ENCODE peak calls at places on chromosomes 6 and 20, in four cellular contexts. L is IMR-90, V is GM12878, A is K562. S is an unnamed sample.
A peak's percentile ranks its signal among the peaks of the same experiment; 100 is the strongest.

GRCh38 chr6:87789198-87789899 is 87.3 kb upstream of the AKIRIN2 start:
- DNase-seq in A (no peak), V (no peak), L (peak; percentile 46), S (peak; percentile 79)

GRCh38 chr6:98203170-98203806 is 631.1 kb upstream of the POU3F2 start:
- DNase-seq in V (no peak), A (no peak), L (peak; percentile 0), S (no peak)

GRCh38 chr6:14270925-14271791 is 153.6 kb downstream of the CD83 start:
- DNase-seq in A (peak; percentile 53), L (peak; percentile 74), V (no peak), S (peak; percentile 92)

GRCh38 chr6:5078121-5078695 is 6.9 kb upstream of the PPP1R3G start:
- DNase-seq in L (no peak), A (peak; percentile 48), V (no peak), S (peak; percentile 27)

GRCh38 chr20:4102381-4102780 is 87.0 kb upstream of the RNF24 start:
- DNase-seq in V (no peak), A (no peak), L (peak; percentile 79), S (no peak)

GRCh38 chr20:37259031-37259430 is 2.6 kb downstream of the GHRH start:
- DNase-seq in L (no peak), A (no peak), V (no peak), S (no peak)

GRCh38 chr6:41053056-41053455 is at the start of gene APOBEC2:
- DNase-seq in A (no peak), V (no peak), L (no peak), S (no peak)

GRCh38 chr6:132365319-132365907 is 35.9 kb downstream of the MOXD1 start:
- DNase-seq in A (no peak), L (no peak), V (peak; percentile 81), S (no peak)

GRCh38 chr6:35213824-35214756 is at the start of gene SCUBE3:
- DNase-seq in A (peak; percentile 66), V (no peak), L (peak; percentile 42), S (peak; percentile 31)

GRCh38 chr20:8530022-8530421 is 398.0 kb downstream of the PLCB1 start:
- DNase-seq in L (peak; percentile 23), A (no peak), V (no peak), S (no peak)

GRCh38 chr6:168119539-168119938 is 40.5 kb upstream of the FRMD1 start:
- DNase-seq in V (no peak), A (no peak), L (no peak), S (no peak)

GRCh38 chr6:31769684-31770371 is 7.3 kb downstream of the VWA7 start:
- DNase-seq in V (peak; percentile 36), A (peak; percentile 100), L (peak; percentile 31), S (peak; percentile 68)

GRCh38 chr20:61125536-61126180 is 126.4 kb upstream of the CDH4 start:
- DNase-seq in L (no peak), V (no peak), A (no peak), S (no peak)

GRCh38 chr6:145836170-145836569 is 21.6 kb upstream of the FBXO30 start:
- DNase-seq in A (no peak), V (no peak), L (peak; percentile 51), S (no peak)

GRCh38 chr6:16514249-16514648 is 247.0 kb downstream of the ATXN1 start:
- DNase-seq in L (peak; percentile 76), A (peak; percentile 31), V (no peak), S (peak; percentile 48)

GRCh38 chr6:169629256-169629655 is 72.6 kb downstream of the WDR27 start:
- DNase-seq in V (no peak), L (no peak), A (no peak), S (no peak)

DNA sequence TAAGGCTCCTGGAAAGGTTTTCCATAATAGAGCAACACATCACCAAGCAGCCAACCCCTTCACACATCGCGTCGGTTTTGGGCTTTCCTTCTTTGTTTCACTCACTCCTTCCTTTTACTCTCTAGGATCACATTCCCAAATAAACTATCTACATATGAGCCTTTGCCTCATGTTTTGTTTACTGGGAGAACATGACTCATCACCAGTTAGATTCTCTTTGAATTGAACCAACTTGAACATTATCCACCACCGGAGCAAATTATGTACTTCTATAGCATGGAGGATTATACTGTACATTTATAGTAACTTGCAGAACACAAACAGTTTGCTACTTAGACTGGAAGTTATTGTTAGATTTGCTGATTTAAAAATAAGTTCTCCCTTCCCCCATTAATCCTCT is 41.0 kb downstream of the SAMD5 start:
- DNase-seq in L (peak; percentile 55), V (no peak), A (no peak), S (no peak)
- TF ChIP-seq CEBPB in L (no peak), V (no peak), A (no peak), S (no peak)

DNA sequence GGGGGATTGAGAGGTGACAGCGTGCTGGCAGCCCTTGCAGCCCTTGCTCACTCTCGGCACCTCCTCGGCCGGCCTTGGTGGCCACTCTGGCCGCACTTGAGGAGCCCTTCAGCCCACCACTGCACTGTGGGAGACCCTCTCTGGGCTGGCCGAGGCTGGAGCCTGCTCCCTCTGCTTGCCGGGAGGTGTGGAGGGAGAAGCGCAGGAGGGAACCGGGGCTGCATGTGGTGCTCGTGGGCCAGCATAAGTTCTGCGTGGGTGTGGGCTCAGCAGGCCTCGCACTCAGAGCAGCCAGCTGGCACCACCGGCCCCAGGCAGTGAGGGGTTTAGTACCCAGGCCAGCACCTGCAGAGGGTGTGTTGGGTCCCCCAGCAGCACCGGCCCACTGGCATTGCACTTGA is 912.2 kb upstream of the ADGRB3 start:
- DNase-seq in V (no peak), A (no peak), L (no peak), S (no peak)
- TF ChIP-seq ELK1 in V (no peak), A (no peak), L (no peak), S (no peak)

GRCh38 chr6:52570291-52570700 is 6.6 kb downstream of the TRAM2 start:
- DNase-seq in L (no peak), A (no peak), V (no peak), S (no peak)

GRCh38 chr6:52573295-52573694 is 3.6 kb downstream of the TRAM2 start:
- DNase-seq in V (no peak), A (no peak), L (no peak), S (no peak)

GRCh38 chr6:52568320-52568719 is 8.5 kb downstream of the TRAM2 start:
- DNase-seq in L (no peak), V (no peak), A (no peak), S (no peak)

GRCh38 chr6:52572536-52572935 is 4.3 kb downstream of the TRAM2 start:
- DNase-seq in A (no peak), L (no peak), V (no peak), S (no peak)

GRCh38 chr6:52571099-52571755 is 5.6 kb downstream of the TRAM2 start:
- DNase-seq in L (no peak), V (no peak), A (no peak), S (no peak)
- TF ChIP-seq RFX5 in L (no peak), V (no peak), A (no peak), S (no peak)

GRCh38 chr20:55166063-55166462 is 690.7 kb downstream of the DOK5 start:
- DNase-seq in L (no peak), A (no peak), V (no peak), S (no peak)
- TF ChIP-seq CEBPB in L (no peak), A (no peak), V (no peak), S (no peak)

DNA sequence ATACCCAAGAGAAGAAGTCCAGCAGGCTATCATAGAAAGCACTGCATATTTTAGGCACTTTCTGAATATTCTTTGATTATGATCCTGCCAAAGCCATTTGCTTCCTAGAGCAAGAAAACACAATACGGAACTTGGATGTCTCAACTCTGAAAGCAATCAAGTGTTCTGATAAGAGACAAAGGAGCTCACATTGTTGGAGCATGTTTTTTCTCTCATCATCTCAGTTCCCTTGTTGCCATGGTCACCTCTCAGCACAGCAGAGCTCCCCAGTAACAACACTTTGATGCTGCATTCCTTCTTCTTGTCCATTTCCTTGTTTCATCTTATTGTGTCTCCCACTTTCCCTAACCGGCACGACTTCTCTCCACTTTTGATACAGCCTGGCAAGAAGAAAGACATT is 168.7 kb upstream of the FUT9 start:
- DNase-seq in A (no peak), V (no peak), L (no peak), S (no peak)
- TF ChIP-seq ELK1 in A (no peak), V (no peak), L (no peak), S (no peak)

DNA sequence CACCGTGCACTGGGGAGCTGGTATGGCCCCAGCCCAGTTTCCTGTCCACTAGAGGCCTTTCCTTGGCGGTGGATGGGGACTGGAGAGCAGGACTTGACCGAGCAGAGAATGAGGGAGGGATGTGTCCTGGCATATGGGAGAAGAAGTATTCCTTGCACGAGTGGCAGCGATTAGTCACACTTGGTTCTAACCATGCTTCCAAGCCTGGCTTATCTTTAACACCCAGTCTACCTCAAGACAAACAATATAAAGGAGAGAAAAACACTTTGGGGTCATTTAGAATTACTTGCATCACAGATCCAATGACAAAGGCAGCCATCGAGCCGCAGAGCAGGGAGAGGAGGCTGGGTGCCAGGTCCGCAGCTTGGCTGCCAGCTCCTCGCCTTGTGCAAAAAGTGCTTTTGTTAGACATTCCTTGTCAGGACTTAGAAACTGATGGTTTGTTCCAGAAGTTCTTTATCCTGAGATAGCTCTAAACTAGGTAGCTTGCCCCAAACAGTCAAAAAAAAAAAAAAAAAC is 214.9 kb upstream of the GMDS start:
- DNase-seq in L (no peak), V (no peak), A (no peak), S (no peak)
- TF ChIP-seq RFX5 in L (no peak), V (no peak), A (no peak), S (no peak)

DNA sequence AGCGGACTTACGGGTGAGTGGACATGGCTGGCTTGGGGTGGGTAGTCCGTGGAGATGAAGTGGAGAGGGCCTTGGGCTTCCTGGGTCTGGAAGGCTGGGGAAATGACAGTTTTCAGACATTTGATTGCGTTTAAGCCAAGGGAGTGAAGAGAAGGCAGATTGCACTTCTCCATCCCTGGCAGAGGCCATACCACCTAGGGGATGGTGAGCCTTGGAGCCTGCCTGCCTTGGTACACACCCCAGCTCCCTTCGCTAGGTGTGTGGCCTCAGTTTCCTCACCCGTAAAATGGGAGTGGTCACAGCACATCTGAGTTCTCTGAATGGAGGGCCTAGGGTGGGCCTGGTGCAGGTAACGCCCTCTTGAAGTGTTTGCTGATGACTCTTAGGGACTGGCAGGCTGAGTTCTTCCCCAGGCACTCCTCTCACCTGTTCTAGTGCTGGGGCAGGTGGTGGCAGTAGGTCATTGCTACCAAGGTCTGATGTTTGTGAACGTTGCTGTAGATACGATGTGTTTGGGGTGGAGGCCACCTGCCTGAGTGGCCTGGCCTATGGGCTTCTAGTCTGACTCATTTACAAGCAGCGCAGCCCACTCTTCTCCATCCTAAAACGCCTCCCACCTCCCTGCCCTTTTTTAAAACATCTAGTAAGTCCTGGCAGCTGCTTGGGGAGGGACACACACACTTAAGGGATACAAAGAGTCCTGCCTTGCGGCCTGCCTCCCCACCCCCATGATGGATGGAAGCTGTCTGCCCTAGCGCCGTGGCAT is 2.3 kb downstream of the RBM38 start:
- DNase-seq in V (no peak), L (no peak), A (no peak), S (no peak)
- TF ChIP-seq CEBPB in V (no peak), L (no peak), A (no peak), S (no peak)

S was measured in A549.